ENCODE peak calls at places on chromosome 2, in four cellular contexts. C is uterus, E is A549, W is transverse colon. U is an unnamed sample. For H3K9me3, the result is how much of the 10 kb centered on the place peaks cover.

GRCh38 chr2:40559175-40559574 is 107.3 kb upstream of the SLC8A1 start:
- DNase-seq in E (no peak), C (no peak), W (no peak), U (no peak)

GRCh38 chr2:43852196-43852730 is 13.5 kb downstream of the ABCG8 start:
- DNase-seq in E (no peak), C (no peak), W (no peak), U (no peak)

GRCh38 chr2:535222-535621 is 142.0 kb downstream of the TMEM18 start:
- DNase-seq in C (no peak), W (no peak), E (no peak), U (no peak)

GRCh38 chr2:73020306-73020656 is 51.2 kb downstream of the SFXN5 start:
- DNase-seq in W (no peak), E (no peak), C (no peak), U (no peak)

GRCh38 chr2:85875613-85876012 is 13.2 kb downstream of the ST3GAL5 start:
- DNase-seq in C (no peak), W (no peak), E (no peak), U (no peak)

GRCh38 chr2:231123362-231123898 is 1.4 kb downstream of the HTR2B start:
- DNase-seq in W (no peak), E (no peak), C (no peak), U (no peak)

GRCh38 chr2:128380061-128380889 is 61.6 kb upstream of the HS6ST1 start:
- DNase-seq in C (peak), W (peak), E (no peak), U (no peak)

GRCh38 chr2:152415231-152415642 is 80.3 kb downstream of the FMNL2 start:
- DNase-seq in C (no peak), E (no peak), W (no peak), U (peak)

GRCh38 chr2:127641133-127641532 is 4.8 kb upstream of the GPR17 start:
- DNase-seq in W (no peak), C (no peak), E (no peak), U (no peak)

GRCh38 chr2:47664817-47665216 is 118.1 kb upstream of the MSH6 start:
- DNase-seq in C (no peak), E (no peak), W (peak), U (peak)

GRCh38 chr2:228771719-228772254 is 499.3 kb downstream of the PID1 start:
- DNase-seq in W (no peak), C (no peak), E (no peak), U (no peak)

GRCh38 chr2:138309760-138310159 is 191.8 kb upstream of the SPOPL start:
- DNase-seq in W (no peak), E (no peak), C (no peak), U (no peak)

DNA sequence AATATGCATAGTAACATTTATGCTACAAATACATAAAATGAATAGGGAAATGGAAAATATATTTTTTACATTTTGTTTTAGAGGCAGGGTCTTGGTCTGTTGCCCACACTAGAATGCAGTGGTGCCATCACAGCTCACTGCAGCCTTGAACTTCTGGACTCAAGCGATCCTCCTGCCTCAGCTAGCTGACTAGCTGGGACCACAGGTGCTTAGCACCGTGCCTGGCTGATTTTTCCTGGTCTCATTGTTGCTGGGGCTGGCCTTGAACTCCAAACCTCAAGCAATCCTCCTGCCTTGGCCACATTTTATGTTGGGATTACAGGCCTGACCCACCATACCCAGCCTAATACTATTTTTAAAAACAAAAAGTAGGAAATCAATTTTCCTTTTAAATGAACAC is 33.2 kb downstream of the XPO1 start:
- DNase-seq in W (no peak), C (no peak), E (no peak), U (no peak)
- TF ChIP-seq POLR2A in W (no peak), C (no peak), E (no peak), U (no peak)

DNA sequence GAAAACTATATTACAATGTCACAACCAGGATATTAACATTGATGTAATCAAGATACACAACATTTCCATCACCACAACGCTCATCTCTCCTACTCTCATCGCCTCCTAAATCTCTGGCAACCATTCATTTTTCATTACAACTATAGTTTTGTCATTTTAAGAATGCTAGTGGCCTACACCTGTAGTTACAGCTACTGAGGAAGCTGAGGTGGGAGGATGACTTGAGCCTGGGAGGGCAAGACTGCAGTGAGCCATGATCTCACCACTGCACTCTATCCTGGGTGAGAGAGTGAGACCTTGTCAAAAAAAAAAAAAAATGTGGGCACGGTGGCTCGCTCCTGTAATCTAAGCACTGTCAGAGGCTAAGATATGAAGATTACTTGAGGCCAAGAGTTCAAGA is 10.5 kb downstream of the PKP4 start:
- DNase-seq in C (no peak), W (no peak), E (no peak), U (no peak)
- H3K9me3 ChIP-seq in C (under half), W (under half), E (under half), U (under half)

DNA sequence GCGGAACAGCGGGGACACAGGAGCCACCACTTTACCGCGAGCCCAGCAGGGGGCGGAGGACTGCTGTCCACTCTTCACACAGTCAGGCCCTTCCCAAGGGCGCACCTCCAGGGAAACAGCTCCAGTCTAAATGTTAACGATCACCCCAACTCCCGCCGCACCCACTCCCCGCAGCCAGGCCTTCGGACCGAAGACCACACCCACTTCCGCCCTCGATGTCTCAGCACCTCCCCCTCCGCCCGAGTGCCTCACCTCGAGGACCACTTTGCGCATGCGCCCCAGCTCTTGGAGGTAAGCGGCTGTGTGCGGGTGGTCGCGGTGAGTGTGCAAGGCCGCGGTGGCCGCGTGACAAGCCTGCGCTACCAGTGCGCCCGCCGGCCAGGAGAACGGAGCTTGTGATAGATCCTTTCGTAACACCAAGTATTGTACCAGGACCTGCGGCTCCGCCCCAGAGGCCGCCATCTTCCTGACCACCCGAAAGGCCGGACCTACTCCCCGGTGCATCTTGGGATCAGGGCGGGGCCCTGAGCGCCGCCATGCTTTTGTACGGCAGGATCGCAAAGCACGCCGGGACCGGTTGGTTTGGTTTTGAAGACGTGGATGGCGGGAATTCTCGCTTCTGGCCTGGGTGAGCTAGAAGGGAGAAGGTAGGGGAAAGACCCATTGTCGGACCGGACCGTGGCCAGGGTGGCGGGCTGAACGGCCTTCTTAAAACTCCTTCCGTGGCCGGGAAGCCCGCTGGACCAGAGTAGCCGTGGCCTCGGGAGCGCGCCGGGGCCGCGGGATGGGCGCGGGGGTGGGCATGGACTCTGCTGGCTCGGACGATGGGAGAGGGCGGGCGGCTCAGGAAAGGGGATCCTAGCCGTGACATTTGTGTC is at the start of the genes CENPO and PTRHD1:
- DNase-seq in W (peak), C (peak), E (peak), U (peak)
- TF ChIP-seq POLR2A in W (peak), C (no peak), E (peak), U (peak)

GRCh38 chr2:14342313-14342712 is 290.2 kb upstream of the LRATD1 start:
- DNase-seq in C (no peak), E (no peak), W (no peak), U (no peak)
- H3K9me3 ChIP-seq in C (under half), E (under half), W (under half), U (under half)